ENCODE peak calls at places on chromosomes 1 and 21, in eight cellular contexts. V is stomach, R is OCI-LY7, G is foreskin keratinocyte, L is thyroid gland, A is IMR-90, Y is psoas muscle, E is fibroblast of lung. Z is an unnamed sample.

GRCh38 chr1:13730751-13731482 is 30.9 kb downstream of the PRDM2 start:
- DNase-seq in V (peak; percentile 50), R (peak; percentile 97), G (no peak), L (peak; percentile 46), A (peak; percentile 53), Y (peak; percentile 27), E (no peak), Z (peak; percentile 28)

GRCh38 chr1:193406901-193407300 is 220.5 kb upstream of the B3GALT2 start:
- DNase-seq in V (no peak), R (peak; percentile 77), G (no peak), L (peak; percentile 6), A (peak; percentile 72), Y (no peak), E (peak; percentile 81), Z (no peak)

GRCh38 chr1:154568165-154568815 is 712 bp downstream of the CHRNB2 start:
- DNase-seq in V (no peak), R (no peak), G (no peak), L (no peak), A (no peak), Y (no peak), E (no peak), Z (no peak)

GRCh38 chr1:21586926-21587601 is 77.8 kb downstream of the ALPL start:
- DNase-seq in V (peak; percentile 76), R (no peak), G (peak; percentile 42), L (peak; percentile 98), A (peak; percentile 91), Y (peak; percentile 64), E (peak; percentile 72), Z (peak; percentile 11)

GRCh38 chr1:101520302-101520701 is 283.5 kb downstream of the S1PR1 start:
- DNase-seq in V (no peak), R (peak; percentile 42), G (no peak), L (no peak), A (peak; percentile 26), Y (no peak), E (peak; percentile 61), Z (no peak)

GRCh38 chr1:185735667-185736105 is 1.5 kb downstream of the HMCN1 start:
- DNase-seq in V (no peak), R (no peak), G (no peak), L (no peak), A (peak; percentile 7), Y (no peak), E (peak; percentile 5), Z (no peak)

GRCh38 chr1:117301906-117302305 is 65.3 kb upstream of the MAN1A2 start:
- DNase-seq in V (no peak), R (no peak), G (peak; percentile 3), L (no peak), A (no peak), Y (no peak), E (no peak), Z (no peak)

GRCh38 chr1:59379028-59379728 is 82.3 kb downstream of the FGGY start:
- DNase-seq in V (no peak), R (no peak), G (no peak), L (no peak), A (peak; percentile 58), Y (no peak), E (no peak), Z (no peak)

GRCh38 chr1:92934395-92935378 is 26.6 kb downstream of the DIPK1A start:
- DNase-seq in V (peak; percentile 44), R (peak; percentile 34), G (no peak), L (no peak), A (peak; percentile 76), Y (peak; percentile 31), E (peak; percentile 94), Z (no peak)

GRCh38 chr1:69103705-69104385 is 463.9 kb upstream of the LRRC7 start:
- DNase-seq in V (no peak), R (no peak), G (peak; percentile 15), L (no peak), A (no peak), Y (no peak), E (no peak), Z (no peak)

GRCh38 chr1:93774707-93775106 is 93.1 kb upstream of the BCAR3 start:
- DNase-seq in V (no peak), R (no peak), G (no peak), L (no peak), A (peak; percentile 68), Y (no peak), E (no peak), Z (no peak)

GRCh38 chr1:172089768-172090510 is 248.6 kb downstream of the DNM3 start:
- DNase-seq in V (peak; percentile 78), R (peak; percentile 30), G (peak; percentile 23), L (peak; percentile 76), A (peak; percentile 40), Y (no peak), E (peak; percentile 63), Z (peak; percentile 23)

GRCh38 chr1:231118704-231119453 is 43.0 kb upstream of the TRIM67 start:
- DNase-seq in V (no peak), R (no peak), G (no peak), L (no peak), A (no peak), Y (no peak), E (no peak), Z (no peak)

GRCh38 chr21:36422279-36423098 is 37.3 kb downstream of the CHAF1B start:
- DNase-seq in V (peak; percentile 66), R (peak; percentile 53), G (no peak), L (peak; percentile 19), A (peak; percentile 71), Y (peak; percentile 43), E (peak; percentile 63), Z (peak; percentile 20)

GRCh38 chr1:119565131-119565772 is 58.2 kb downstream of the HSD3B1 start:
- DNase-seq in V (no peak), R (no peak), G (no peak), L (no peak), A (no peak), Y (no peak), E (no peak), Z (no peak)

GRCh38 chr1:119564548-119564947 is 57.5 kb downstream of the HSD3B1 start:
- DNase-seq in V (no peak), R (no peak), G (no peak), L (no peak), A (no peak), Y (no peak), E (no peak), Z (no peak)

DNA sequence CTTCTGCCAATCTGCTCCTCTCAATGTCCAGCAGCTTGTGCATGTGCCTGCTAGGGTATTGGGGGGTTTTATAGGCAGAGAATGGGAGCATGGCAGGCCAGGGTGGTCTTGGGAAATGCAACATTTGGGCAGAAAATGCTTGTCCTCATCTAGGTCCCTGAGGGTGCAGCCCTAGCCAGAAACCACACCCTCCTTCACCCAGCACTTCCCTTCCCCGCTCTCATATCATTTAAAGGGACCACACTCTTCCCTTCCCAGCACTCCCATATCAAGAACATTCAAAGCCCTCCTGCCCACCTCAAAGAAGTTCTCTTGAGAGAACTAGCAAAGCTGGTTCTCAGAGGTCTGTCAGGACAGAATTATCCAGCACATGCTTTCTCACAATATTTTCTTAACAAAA is 62.1 kb downstream of the HSD3B1 start:
- DNase-seq in V (no peak), R (no peak), G (no peak), L (no peak), A (no peak), Y (no peak), E (no peak), Z (no peak)
- H3K4me1 ChIP-seq in V (no peaks in the 10 kb centered on the region), R (no peaks in the 10 kb centered on the region), G (peaks cover 10% of the 10 kb centered on the region), L (no peaks in the 10 kb centered on the region), A (no peaks in the 10 kb centered on the region), Y (no peaks in the 10 kb centered on the region), E (no peaks in the 10 kb centered on the region), Z (no peaks in the 10 kb centered on the region)

GRCh38 chr1:201024251-201024998 is 911 bp upstream of the KIF21B start:
- DNase-seq in V (no peak), R (no peak), G (no peak), L (no peak), A (no peak), Y (no peak), E (no peak), Z (no peak)
- H3K4me1 ChIP-seq in V (peaks cover 25% of the 10 kb centered on the region), R (peaks cover 75% of the 10 kb centered on the region), G (peaks cover 3% of the 10 kb centered on the region), L (peaks cover 31% of the 10 kb centered on the region), A (peaks cover 5% of the 10 kb centered on the region), Y (peaks cover 18% of the 10 kb centered on the region), E (no peaks in the 10 kb centered on the region), Z (peaks cover 43% of the 10 kb centered on the region)

DNA sequence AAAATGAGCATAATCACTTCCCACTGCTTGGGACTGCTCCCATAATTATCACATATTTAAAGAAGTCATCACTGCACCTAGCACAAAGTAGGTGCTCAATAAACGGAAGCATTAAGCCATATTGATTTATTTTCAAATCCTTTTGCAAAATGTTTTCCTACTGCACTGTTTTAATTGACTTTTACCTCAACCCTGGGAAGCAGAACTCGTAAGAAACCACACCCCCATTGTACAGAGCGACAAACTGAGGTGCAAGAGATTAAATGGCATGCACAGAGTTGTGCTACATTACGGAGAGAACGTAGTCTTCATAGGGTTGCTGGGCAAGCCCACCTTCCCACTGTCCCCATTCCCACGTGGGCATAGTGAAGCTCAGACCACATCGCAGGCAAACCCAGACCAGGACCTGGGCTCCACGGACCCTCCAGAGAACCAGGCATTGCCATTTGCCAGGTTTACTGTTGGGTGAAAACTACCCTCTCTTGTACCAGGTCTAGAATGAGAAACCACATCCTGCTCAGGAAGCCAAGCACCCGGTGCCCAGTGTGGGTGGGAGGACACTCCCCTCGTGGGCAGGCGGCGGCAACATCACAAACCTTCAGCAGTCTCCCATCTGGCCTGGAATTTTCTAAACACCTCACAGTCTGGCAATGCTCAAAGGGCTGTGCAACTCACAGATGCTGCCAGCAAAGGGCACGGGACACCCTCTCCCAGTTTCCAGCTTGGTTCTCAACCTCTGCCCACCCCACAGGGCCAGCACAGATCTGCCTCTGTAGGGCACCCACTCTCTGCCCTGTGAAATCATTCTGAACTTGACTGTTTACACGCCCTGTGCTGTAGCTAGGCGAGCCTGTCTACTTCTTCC is 8.2 kb downstream of the IFFO2 start:
- DNase-seq in V (no peak), R (no peak), G (no peak), L (no peak), A (no peak), Y (no peak), E (no peak), Z (no peak)
- H3K4me1 ChIP-seq in V (peaks cover 74% of the 10 kb centered on the region), R (peaks cover 8% of the 10 kb centered on the region), G (peaks cover 66% of the 10 kb centered on the region), L (peaks cover 87% of the 10 kb centered on the region), A (peaks cover 54% of the 10 kb centered on the region), Y (peaks cover 54% of the 10 kb centered on the region), E (peaks cover 53% of the 10 kb centered on the region), Z (peaks cover 58% of the 10 kb centered on the region)

DNA sequence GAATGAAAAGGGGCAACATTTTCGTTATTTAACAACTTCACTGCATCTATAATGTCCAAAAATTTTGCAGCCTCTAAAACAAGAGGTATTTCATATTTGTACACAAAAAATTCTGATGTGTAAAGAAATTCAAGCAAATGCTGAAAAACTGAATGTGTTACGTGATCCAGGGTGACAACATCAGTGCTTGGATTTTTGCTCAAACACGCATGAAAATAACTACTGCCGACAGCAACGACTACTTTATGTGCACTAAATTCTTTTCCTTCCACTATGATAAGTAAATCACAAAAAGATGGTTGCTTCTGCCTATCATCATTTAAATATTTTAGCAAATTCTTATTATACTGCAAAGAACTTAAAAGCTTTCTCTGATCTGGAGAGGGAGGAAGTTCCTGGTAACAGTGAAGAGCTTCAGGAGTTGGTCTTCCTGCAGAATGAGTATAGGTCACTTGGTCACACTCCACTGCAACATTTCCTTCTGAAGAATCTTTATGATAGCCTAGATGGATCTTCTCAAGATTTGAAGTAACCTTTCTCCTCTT is 53.5 kb upstream of the ASPM start:
- DNase-seq in V (no peak), R (peak; percentile 22), G (no peak), L (no peak), A (peak; percentile 31), Y (no peak), E (peak; percentile 12), Z (no peak)
- H3K4me1 ChIP-seq in V (peaks cover 16% of the 10 kb centered on the region), R (peaks cover 47% of the 10 kb centered on the region), G (peaks cover 14% of the 10 kb centered on the region), L (peaks cover 15% of the 10 kb centered on the region), A (no peaks in the 10 kb centered on the region), Y (peaks cover 43% of the 10 kb centered on the region), E (no peaks in the 10 kb centered on the region), Z (peaks cover 62% of the 10 kb centered on the region)